ENCODE peak calls at places on chromosomes 5 and 9, in five cellular contexts. N, Y, Z, V and S are unnamed samples.

GRCh38 chr5:139574641-139575312 is 13.6 kb downstream of the UBE2D2 start:
- DNase-seq in N (peak; percentile 52), Y (no peak), Z (no peak), V (no peak), S (peak; percentile 43)

GRCh38 chr9:15834541-15834940 is 281.7 kb downstream of the CCDC171 start:
- DNase-seq in N (no peak), Y (no peak), Z (no peak), V (no peak), S (no peak)

GRCh38 chr5:172187118-172188032 is 649 bp downstream of the STK10 start:
- DNase-seq in N (peak; percentile 44), Y (no peak), Z (peak; percentile 94), V (peak; percentile 82), S (peak; percentile 71)

GRCh38 chr9:122179690-122180074 is 20.0 kb downstream of the MORN5 start:
- DNase-seq in N (peak; percentile 59), Y (no peak), Z (no peak), V (no peak), S (no peak)

GRCh38 chr9:123416171-123416570 is 60.2 kb downstream of the CRB2 start:
- DNase-seq in N (no peak), Y (no peak), Z (peak; percentile 33), V (no peak), S (no peak)

GRCh38 chr5:156570615-156571014 is 243.7 kb downstream of the SGCD start:
- DNase-seq in N (no peak), Y (no peak), Z (no peak), V (no peak), S (no peak)

GRCh38 chr5:127111112-127111511 is 37.8 kb upstream of the C5orf63 start:
- DNase-seq in N (no peak), Y (no peak), Z (no peak), V (no peak), S (no peak)

GRCh38 chr5:45225571-45226031 is 416.9 kb downstream of the MRPS30 start:
- DNase-seq in N (no peak), Y (no peak), Z (no peak), V (no peak), S (peak; percentile 38)

GRCh38 chr9:121269030-121269887 is 1.3 kb downstream of the GSN start:
- DNase-seq in N (no peak), Y (peak; percentile 63), Z (no peak), V (no peak), S (no peak)

GRCh38 chr5:95957804-95958203 is 3.8 kb downstream of the ELL2 start:
- DNase-seq in N (no peak), Y (no peak), Z (no peak), V (no peak), S (no peak)

GRCh38 chr5:82348749-82349148 is 70.6 kb upstream of the RPS23 start:
- DNase-seq in N (no peak), Y (no peak), Z (no peak), V (no peak), S (no peak)

GRCh38 chr9:130682490-130683121 is 11.0 kb upstream of the EXOSC2 start:
- DNase-seq in N (peak; percentile 62), Y (peak; percentile 65), Z (peak; percentile 90), V (no peak), S (peak; percentile 89)

GRCh38 chr5:126531543-126532120 is 63.4 kb downstream of the ALDH7A1 start:
- DNase-seq in N (peak; percentile 10), Y (peak; percentile 49), Z (no peak), V (no peak), S (peak; percentile 16)

GRCh38 chr9:91211919-91212318 is 149.8 kb downstream of the AUH start:
- DNase-seq in N (peak; percentile 72), Y (no peak), Z (no peak), V (no peak), S (no peak)

GRCh38 chr5:107119656-107120055 is 551.1 kb downstream of the EFNA5 start:
- DNase-seq in N (no peak), Y (no peak), Z (no peak), V (no peak), S (no peak)

GRCh38 chr5:161096591-161096990 is 244.6 kb upstream of the ATP10B start:
- DNase-seq in N (no peak), Y (no peak), Z (no peak), V (no peak), S (no peak)

GRCh38 chr5:108650997-108651396 is 96.7 kb upstream of the FER start:
- DNase-seq in N (no peak), Y (no peak), Z (no peak), V (no peak), S (no peak)

GRCh38 chr9:119044801-119045200 is 324.4 kb downstream of the BRINP1 start:
- DNase-seq in N (no peak), Y (no peak), Z (no peak), V (no peak), S (no peak)

GRCh38 chr9:131410051-131410491 is 16.2 kb downstream of the PRRC2B start:
- DNase-seq in N (no peak), Y (no peak), Z (no peak), V (no peak), S (no peak)

GRCh38 chr5:142837274-142837673 is 67.1 kb downstream of the ARHGAP26 start:
- DNase-seq in N (no peak), Y (no peak), Z (no peak), V (no peak), S (no peak)

GRCh38 chr5:159097461-159098284 is 2.0 kb downstream of the EBF1 start:
- DNase-seq in N (no peak), Y (no peak), Z (peak; percentile 87), V (no peak), S (peak; percentile 46)

GRCh38 chr5:36875789-36876388 is 680 bp upstream of the NIPBL start:
- DNase-seq in N (peak; percentile 59), Y (peak; percentile 61), Z (peak; percentile 97), V (peak; percentile 88), S (peak; percentile 81)

GRCh38 chr9:104869801-104870200 is 58.2 kb downstream of the ABCA1 start:
- DNase-seq in N (no peak), Y (no peak), Z (no peak), V (no peak), S (no peak)

GRCh38 chr5:117095803-117096332 is 521.2 kb upstream of the SEMA6A start:
- DNase-seq in N (no peak), Y (no peak), Z (no peak), V (no peak), S (no peak)
- TF ChIP-seq POLR2AphosphoS5 in N (no peak), Y (no peak), Z (no peak), V (no peak), S (no peak)

GRCh38 chr5:177545487-177546261 is 8.7 kb downstream of the FAM193B start:
- DNase-seq in N (no peak), Y (peak; percentile 64), Z (no peak), V (peak; percentile 87), S (no peak)
- TF ChIP-seq POLR2AphosphoS5 in N (no peak), Y (peak; percentile 13), Z (no peak), V (peak; percentile 22), S (no peak)

DNA sequence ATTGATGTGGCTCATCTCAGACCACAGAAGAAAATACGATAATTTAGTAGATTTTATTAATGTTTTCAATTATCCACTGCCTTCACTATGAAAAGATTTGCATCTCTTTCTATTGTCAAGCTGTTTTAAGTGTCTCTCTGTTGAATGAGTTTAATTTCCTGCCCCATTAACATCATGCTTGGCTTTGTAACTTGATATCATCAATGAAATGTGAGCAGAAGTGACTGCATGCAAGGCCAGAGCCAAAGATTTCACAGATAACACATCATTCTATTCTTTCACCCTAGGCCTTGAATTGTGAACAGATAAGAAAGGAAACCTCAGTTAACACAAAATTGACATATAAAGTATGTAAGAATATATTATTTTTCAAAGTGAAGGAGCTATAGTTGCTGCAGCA is 986.4 kb upstream of the CDH18 start:
- DNase-seq in N (no peak), Y (no peak), Z (no peak), V (no peak), S (no peak)
- TF ChIP-seq POLR2AphosphoS5 in N (no peak), Y (no peak), Z (no peak), V (no peak), S (no peak)

GRCh38 chr5:71939452-71939932 is 167.8 kb upstream of the MAP1B start:
- DNase-seq in N (no peak), Y (no peak), Z (no peak), V (no peak), S (peak; percentile 22)

GRCh38 chr5:71943874-71944273 is 163.4 kb upstream of the MAP1B start:
- DNase-seq in N (no peak), Y (no peak), Z (no peak), V (no peak), S (no peak)

GRCh38 chr5:71937906-71938698 is 169.2 kb upstream of the MAP1B start:
- DNase-seq in N (no peak), Y (no peak), Z (no peak), V (no peak), S (no peak)

GRCh38 chr5:71938886-71939285 is 168.4 kb upstream of the MAP1B start:
- DNase-seq in N (peak; percentile 4), Y (peak; percentile 32), Z (no peak), V (no peak), S (no peak)
- TF ChIP-seq POLR2AphosphoS5 in N (no peak), Y (no peak), Z (no peak), V (no peak), S (no peak)